ENCODE peak calls at places on chromosomes 16 and 17, in four cellular contexts. One of them, this sample, is unnamed.

GRCh38 chr16:69233124-69233523 is 46.2 kb downstream of the SNTB2 start:
- DNase-seq in neural progenitor cell: no peak
- DNase-seq in GM23338: no peak
- DNase-seq in OCI-LY7: no peak
- DNase-seq in this sample: no peak

GRCh38 chr17:179721-180379 is 1.6 kb downstream of the DOC2B start:
- DNase-seq in OCI-LY7: no peak
- DNase-seq in neural progenitor cell: peak; percentile 44
- DNase-seq in GM23338: peak; percentile 43
- DNase-seq in this sample: no peak

GRCh38 chr16:9489823-9490467 is 398.5 kb downstream of the HAPSTR1 start:
- DNase-seq in neural progenitor cell: peak; percentile 51
- DNase-seq in GM23338: peak; percentile 15
- DNase-seq in OCI-LY7: no peak
- DNase-seq in this sample: no peak

GRCh38 chr17:9566067-9566466 is 9.6 kb downstream of the STX8 start:
- DNase-seq in GM23338: no peak
- DNase-seq in neural progenitor cell: no peak
- DNase-seq in OCI-LY7: no peak
- DNase-seq in this sample: no peak

GRCh38 chr17:76147211-76148014 is 6.4 kb upstream of the FOXJ1 start:
- DNase-seq in GM23338: peak; percentile 48
- DNase-seq in neural progenitor cell: no peak
- DNase-seq in OCI-LY7: peak; percentile 41
- DNase-seq in this sample: no peak

GRCh38 chr17:57755479-57756070 is 10.5 kb upstream of the CCDC182 start:
- DNase-seq in GM23338: peak; percentile 35
- DNase-seq in neural progenitor cell: peak; percentile 28
- DNase-seq in OCI-LY7: no peak
- DNase-seq in this sample: no peak

GRCh38 chr17:41329279-41329925 is 13.9 kb upstream of the KRTAP17-1 start:
- DNase-seq in OCI-LY7: peak; percentile 18
- DNase-seq in GM23338: peak; percentile 77
- DNase-seq in neural progenitor cell: peak; percentile 68
- DNase-seq in this sample: peak; percentile 30

GRCh38 chr16:83627996-83628395 is 179.8 kb upstream of the HSBP1 start:
- DNase-seq in GM23338: no peak
- DNase-seq in neural progenitor cell: no peak
- DNase-seq in OCI-LY7: no peak
- DNase-seq in this sample: no peak

GRCh38 chr17:27545562-27546229 is 85.3 kb upstream of the LGALS9 start:
- DNase-seq in OCI-LY7: no peak
- DNase-seq in neural progenitor cell: no peak
- DNase-seq in GM23338: no peak
- DNase-seq in this sample: no peak

GRCh38 chr16:81493755-81494433 is 49.3 kb downstream of the CMIP start:
- DNase-seq in GM23338: no peak
- DNase-seq in OCI-LY7: no peak
- DNase-seq in neural progenitor cell: no peak
- DNase-seq in this sample: no peak

GRCh38 chr17:42441717-42442565 is 16.7 kb upstream of the ATP6V0A1 start:
- DNase-seq in GM23338: peak; percentile 75
- DNase-seq in OCI-LY7: no peak
- DNase-seq in neural progenitor cell: peak; percentile 29
- DNase-seq in this sample: peak; percentile 17

GRCh38 chr17:51848451-51848850 is 310.1 kb downstream of the CA10 start:
- DNase-seq in OCI-LY7: no peak
- DNase-seq in GM23338: no peak
- DNase-seq in neural progenitor cell: no peak
- DNase-seq in this sample: no peak

GRCh38 chr17:20944014-20944905 is 98.6 kb downstream of the USP22 start:
- DNase-seq in neural progenitor cell: peak; percentile 19
- DNase-seq in OCI-LY7: peak; percentile 53
- DNase-seq in GM23338: peak; percentile 87
- DNase-seq in this sample: peak; percentile 57

GRCh38 chr16:53913082-53913870 is 209.3 kb downstream of the FTO start:
- DNase-seq in OCI-LY7: no peak
- DNase-seq in GM23338: no peak
- DNase-seq in neural progenitor cell: no peak
- DNase-seq in this sample: no peak

GRCh38 chr17:62614142-62614541 is 13.3 kb upstream of the MRC2 start:
- DNase-seq in neural progenitor cell: no peak
- DNase-seq in OCI-LY7: no peak
- DNase-seq in GM23338: no peak
- DNase-seq in this sample: no peak

GRCh38 chr17:4747847-4748246 is 8.1 kb upstream of the CXCL16 start:
- DNase-seq in GM23338: no peak
- DNase-seq in OCI-LY7: peak; percentile 29
- DNase-seq in neural progenitor cell: no peak
- DNase-seq in this sample: peak; percentile 78

GRCh38 chr17:4364622-4365041 is 1.8 kb downstream of the UBE2G1 start:
- DNase-seq in neural progenitor cell: no peak
- DNase-seq in OCI-LY7: no peak
- DNase-seq in GM23338: no peak
- DNase-seq in this sample: no peak

GRCh38 chr17:78278139-78278741 is 46.8 kb downstream of the TMEM235 start:
- DNase-seq in neural progenitor cell: peak; percentile 74
- DNase-seq in OCI-LY7: peak; percentile 68
- DNase-seq in GM23338: peak; percentile 67
- DNase-seq in this sample: peak; percentile 82

GRCh38 chr17:76196675-76197074 is 43.6 kb downstream of the RNF157 start:
- DNase-seq in neural progenitor cell: no peak
- DNase-seq in GM23338: no peak
- DNase-seq in OCI-LY7: no peak
- DNase-seq in this sample: no peak

GRCh38 chr17:62657664-62658063 is 30.2 kb downstream of the MRC2 start:
- DNase-seq in GM23338: no peak
- DNase-seq in OCI-LY7: no peak
- DNase-seq in neural progenitor cell: peak; percentile 32
- DNase-seq in this sample: no peak

GRCh38 chr17:10681866-10682446 is 15.4 kb downstream of the SCO1 start:
- DNase-seq in GM23338: no peak
- DNase-seq in neural progenitor cell: no peak
- DNase-seq in OCI-LY7: no peak
- DNase-seq in this sample: no peak

GRCh38 chr17:19567216-19568015 is 33.8 kb downstream of the SLC47A1 start:
- DNase-seq in neural progenitor cell: no peak
- DNase-seq in OCI-LY7: no peak
- DNase-seq in GM23338: peak; percentile 45
- DNase-seq in this sample: no peak

DNA sequence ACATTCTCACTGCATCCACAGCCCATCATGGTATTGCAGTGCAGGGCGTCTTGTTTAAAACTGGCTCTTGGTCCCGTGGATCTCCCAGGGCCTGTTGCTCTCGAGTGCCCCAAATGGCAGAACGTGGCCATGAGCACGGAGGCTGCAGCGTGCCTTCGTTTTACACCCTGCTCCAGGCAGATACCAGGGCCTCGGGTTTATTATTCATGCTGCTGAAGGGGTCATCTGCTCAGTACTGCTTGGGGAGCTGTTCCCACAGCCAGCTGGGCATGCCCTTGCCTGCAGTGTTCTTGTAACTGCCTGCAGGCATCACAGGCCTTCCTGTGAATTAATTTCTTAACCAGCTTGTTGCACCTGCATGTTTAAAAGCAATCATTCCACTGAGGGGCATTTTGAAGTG is 129.7 kb upstream of the CHMP6 start:
- DNase-seq in GM23338: peak; percentile 31
- DNase-seq in OCI-LY7: no peak
- DNase-seq in neural progenitor cell: peak; percentile 53
- DNase-seq in this sample: no peak
- TF ChIP-seq CTCF in GM23338: peak; percentile 43
- TF ChIP-seq CTCF in OCI-LY7: no peak
- TF ChIP-seq CTCF in neural progenitor cell: peak; percentile 45
- TF ChIP-seq CTCF in this sample: no peak

DNA sequence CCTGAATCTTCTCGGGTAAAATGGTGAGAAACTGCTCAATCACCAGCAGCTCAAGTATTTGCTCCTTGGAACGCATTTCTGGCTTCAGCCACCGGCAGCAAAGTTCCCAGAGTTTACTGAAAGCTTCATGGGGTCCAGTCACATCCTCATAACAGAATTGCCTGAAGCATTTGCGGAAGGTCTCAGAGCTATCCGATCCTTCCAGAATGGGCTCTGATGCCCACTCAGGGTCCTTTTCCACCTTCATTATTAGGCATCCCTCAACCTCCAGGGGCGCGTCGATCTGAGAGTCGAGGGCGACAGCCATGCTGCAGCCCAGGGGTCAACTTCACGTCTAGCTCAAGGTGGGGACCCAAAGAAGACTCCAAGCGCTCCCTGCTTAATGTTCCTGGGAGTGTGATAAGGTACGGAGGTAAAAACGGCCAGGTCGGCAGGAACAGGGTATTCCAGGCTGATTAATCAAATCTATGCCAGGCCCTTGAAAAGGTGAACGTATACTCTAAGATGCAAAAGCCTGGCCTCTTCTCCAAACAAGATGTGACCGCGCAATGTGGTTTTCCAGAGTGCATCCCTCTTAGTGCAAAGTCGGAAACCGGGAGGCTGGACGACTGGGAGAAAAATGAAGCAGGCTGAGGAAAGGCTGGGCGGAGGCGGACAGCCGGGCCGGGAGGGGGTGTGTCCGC is 683 bp downstream of the ZKSCAN2 start:
- DNase-seq in GM23338: peak; percentile 53
- DNase-seq in OCI-LY7: peak; percentile 34
- DNase-seq in neural progenitor cell: peak; percentile 45
- DNase-seq in this sample: no peak
- H4K20me1 ChIP-seq in GM23338: peaks cover 12% of the 10 kb centered on the region
- H4K20me1 ChIP-seq in OCI-LY7: no peaks in the 10 kb centered on the region
- H4K20me1 ChIP-seq in neural progenitor cell: peaks cover 52% of the 10 kb centered on the region
- H4K20me1 ChIP-seq in this sample: no peaks in the 10 kb centered on the region

DNA sequence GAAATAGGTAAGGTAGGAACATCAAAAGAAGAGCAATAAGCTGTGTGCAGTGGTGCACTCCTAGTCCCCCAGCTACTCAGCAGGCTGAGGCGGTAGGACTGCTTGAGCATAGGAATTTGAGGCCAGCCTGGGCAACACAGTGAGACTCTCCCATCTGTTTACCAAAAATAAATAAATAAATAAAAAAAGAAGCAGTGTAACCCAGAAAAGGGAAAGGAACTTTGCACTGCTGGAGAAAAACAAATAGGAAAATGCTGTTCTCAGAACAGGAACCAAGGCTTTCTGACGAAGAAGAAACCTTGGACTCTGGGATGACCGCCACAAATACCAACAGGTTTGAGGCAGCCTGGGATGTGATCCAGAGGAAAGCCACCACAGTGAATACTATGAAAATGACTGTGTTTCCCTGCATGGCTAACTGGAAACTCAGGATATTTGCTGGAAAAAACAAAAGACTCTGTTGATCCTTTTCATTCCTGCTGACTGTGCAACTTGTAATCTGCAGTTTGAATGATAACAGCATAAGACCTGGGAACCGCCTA is 41.2 kb downstream of the TTC19 start:
- DNase-seq in neural progenitor cell: no peak
- DNase-seq in GM23338: no peak
- DNase-seq in OCI-LY7: no peak
- DNase-seq in this sample: no peak
- TF ChIP-seq EZH2phosphoT487 in neural progenitor cell: no peak
- TF ChIP-seq EZH2phosphoT487 in GM23338: no peak
- TF ChIP-seq EZH2phosphoT487 in OCI-LY7: no peak
- TF ChIP-seq EZH2phosphoT487 in this sample: no peak

DNA sequence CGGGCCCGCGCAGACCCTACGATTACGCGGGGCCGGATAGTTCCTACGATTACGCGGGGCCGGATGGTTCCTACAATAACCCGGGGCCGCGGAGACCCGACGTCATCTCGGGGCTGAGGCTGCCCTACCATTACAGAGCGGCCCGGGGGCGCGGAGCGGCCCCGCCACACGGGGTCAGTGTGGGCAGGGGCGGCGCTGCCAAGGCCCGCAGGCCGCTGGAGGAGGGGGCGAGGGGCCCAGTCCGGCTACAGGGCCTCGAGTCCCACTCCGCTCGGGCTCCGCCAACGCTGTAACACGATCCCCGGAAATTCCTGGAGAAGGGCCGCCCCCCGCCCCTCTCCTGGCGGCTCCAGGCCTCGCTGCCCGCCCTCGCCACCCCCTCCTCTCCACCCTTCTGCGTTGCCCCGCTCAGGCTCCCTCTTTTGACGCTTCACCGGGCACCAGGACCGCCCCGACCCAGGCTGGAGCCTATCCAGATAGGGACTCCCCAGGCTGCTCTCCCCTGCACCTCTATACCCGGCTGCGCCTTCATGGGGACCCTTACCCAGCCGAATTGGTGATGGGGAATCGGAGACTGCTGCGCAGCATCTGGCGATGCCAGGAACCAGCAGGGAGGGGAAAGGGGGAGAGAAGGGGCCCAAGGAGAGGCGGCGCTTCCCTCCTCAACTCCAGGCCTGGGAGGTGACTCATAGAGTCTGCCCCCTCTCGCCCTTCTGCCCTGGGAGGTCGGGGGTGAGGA is at the start of gene RAB34:
- DNase-seq in OCI-LY7: no peak
- DNase-seq in GM23338: peak; percentile 98
- DNase-seq in neural progenitor cell: peak; percentile 99
- DNase-seq in this sample: no peak
- TF ChIP-seq CTCF in OCI-LY7: no peak
- TF ChIP-seq CTCF in GM23338: peak; percentile 66
- TF ChIP-seq CTCF in neural progenitor cell: peak; percentile 63
- TF ChIP-seq CTCF in this sample: no peak

GRCh38 chr17:1684307-1685189 is at the start of gene PRPF8:
- DNase-seq in neural progenitor cell: peak; percentile 98
- DNase-seq in GM23338: peak; percentile 98
- DNase-seq in OCI-LY7: peak; percentile 98
- DNase-seq in this sample: peak; percentile 98

GRCh38 chr17:1686086-1686485 is 1.4 kb upstream of the PRPF8 start:
- DNase-seq in neural progenitor cell: no peak
- DNase-seq in GM23338: no peak
- DNase-seq in OCI-LY7: no peak
- DNase-seq in this sample: no peak

GRCh38 chr17:1683489-1683888 is 1.2 kb downstream of the PRPF8 start:
- DNase-seq in GM23338: no peak
- DNase-seq in neural progenitor cell: peak; percentile 8
- DNase-seq in OCI-LY7: no peak
- DNase-seq in this sample: no peak
- H4K20me1 ChIP-seq in GM23338: peaks cover 33% of the 10 kb centered on the region
- H4K20me1 ChIP-seq in neural progenitor cell: peaks cover 37% of the 10 kb centered on the region
- H4K20me1 ChIP-seq in OCI-LY7: peaks cover 16% of the 10 kb centered on the region
- H4K20me1 ChIP-seq in this sample: peaks cover 3% of the 10 kb centered on the region

GRCh38 chr16:49596119-49596518 is 222.5 kb downstream of the C16orf78 start:
- DNase-seq in OCI-LY7: no peak
- DNase-seq in GM23338: no peak
- DNase-seq in neural progenitor cell: peak; percentile 64
- DNase-seq in this sample: no peak
- TF ChIP-seq EZH2phosphoT487 in OCI-LY7: no peak
- TF ChIP-seq EZH2phosphoT487 in GM23338: no peak
- TF ChIP-seq EZH2phosphoT487 in neural progenitor cell: no peak
- TF ChIP-seq EZH2phosphoT487 in this sample: no peak

DNA sequence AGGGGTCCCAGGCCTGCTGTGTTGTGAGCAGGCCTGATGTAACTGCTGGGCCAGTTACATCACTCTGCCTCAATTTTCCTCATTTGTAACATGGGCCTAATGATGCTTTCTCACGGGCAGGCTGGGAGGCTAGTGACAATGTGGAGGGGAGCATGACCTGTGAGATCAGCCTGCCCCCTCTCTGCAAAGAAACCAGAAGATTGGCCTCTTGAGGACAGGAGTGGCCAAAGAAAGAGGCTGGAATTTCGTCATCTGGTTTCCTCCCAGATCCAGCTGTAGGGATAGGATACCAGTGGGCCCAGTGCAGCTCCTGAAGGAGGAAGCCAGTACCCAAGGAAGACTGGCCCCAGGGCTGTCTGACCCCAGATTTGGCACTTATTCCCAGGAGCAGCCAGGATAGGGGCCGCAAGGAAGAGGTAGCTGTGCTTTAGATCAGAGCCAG is 615 bp upstream of the SREBF1 start:
- DNase-seq in neural progenitor cell: peak; percentile 50
- DNase-seq in OCI-LY7: peak; percentile 53
- DNase-seq in GM23338: peak; percentile 75
- DNase-seq in this sample: no peak
- TF ChIP-seq CTCF in neural progenitor cell: no peak
- TF ChIP-seq CTCF in OCI-LY7: no peak
- TF ChIP-seq CTCF in GM23338: peak; percentile 30
- TF ChIP-seq CTCF in this sample: no peak